ENCODE peak calls at places on chromosomes 3 and 15, in ten cellular contexts. Q, N, H, V, I, D, J, O, S and K are unnamed samples.

GRCh38 chr15:65902373-65902772 is 33.1 kb downstream of the RAB11A start:
- DNase-seq in Q (peak), N (no peak), H (no peak), V (no peak), I (no peak), D (peak), J (no peak), O (no peak), S (no peak), K (peak)

GRCh38 chr15:95132774-95133173 is 901.4 kb downstream of the MCTP2 start:
- DNase-seq in Q (peak), N (no peak), H (no peak), V (no peak), I (no peak), D (no peak), J (no peak), O (no peak), S (no peak), K (peak)

GRCh38 chr15:55846108-55846707 is 103.3 kb upstream of the PRTG start:
- DNase-seq in Q (peak), N (peak), H (peak), V (no peak), I (peak), D (peak), J (peak), O (peak), S (peak), K (peak)

GRCh38 chr3:71376499-71376898 is 207.0 kb downstream of the FOXP1 start:
- DNase-seq in Q (no peak), N (no peak), H (no peak), V (no peak), I (no peak), D (no peak), J (no peak), O (no peak), S (no peak), K (no peak)

GRCh38 chr3:137081711-137082110 is 123.9 kb downstream of the IL20RB start:
- DNase-seq in Q (no peak), N (no peak), H (no peak), V (no peak), I (no peak), D (no peak), J (peak), O (no peak), S (no peak), K (no peak)

GRCh38 chr3:48798998-48799397 is 48.7 kb downstream of the PRKAR2A start:
- DNase-seq in Q (peak), N (no peak), H (no peak), V (no peak), I (no peak), D (no peak), J (no peak), O (no peak), S (no peak), K (no peak)

GRCh38 chr15:67927501-67928156 is 87.8 kb upstream of the RNU6-1 start:
- DNase-seq in Q (peak), N (no peak), H (no peak), V (no peak), I (no peak), D (peak), J (no peak), O (no peak), S (no peak), K (peak)

GRCh38 chr3:97264180-97264579 is 449.8 kb downstream of the EPHA6 start:
- DNase-seq in Q (no peak), N (no peak), H (no peak), V (no peak), I (no peak), D (no peak), J (no peak), O (no peak), S (no peak), K (no peak)

GRCh38 chr3:129602730-129603560 is 3.5 kb downstream of the PLXND1 start:
- DNase-seq in Q (peak), N (no peak), H (no peak), V (no peak), I (peak), D (peak), J (no peak), O (no peak), S (no peak), K (peak)

GRCh38 chr15:74954515-74954914 is 2.1 kb downstream of the RPP25 start:
- DNase-seq in Q (peak), N (peak), H (no peak), V (no peak), I (no peak), D (no peak), J (peak), O (no peak), S (no peak), K (peak)

GRCh38 chr3:76044601-76045600 is 259.6 kb upstream of the ZNF717 start:
- DNase-seq in Q (peak), N (peak), H (peak), V (no peak), I (no peak), D (no peak), J (peak), O (no peak), S (no peak), K (peak)

GRCh38 chr3:143170676-143171075 is 51.1 kb downstream of the CHST2 start:
- DNase-seq in Q (peak), N (no peak), H (no peak), V (no peak), I (no peak), D (no peak), J (no peak), O (no peak), S (no peak), K (peak)

GRCh38 chr3:124995460-124995994 is 60.3 kb downstream of the HEG1 start:
- DNase-seq in Q (peak), N (peak), H (peak), V (peak), I (peak), D (peak), J (peak), O (peak), S (peak), K (peak)